ENCODE peak calls at places on chromosome 4, in six cellular contexts. G is K562, W is GM23338, R is endothelial cell of umbilical vein, C is HCT116, U is GM12878. D is an unnamed sample.

GRCh38 chr4:3413675-3414420 is 27.9 kb upstream of the HGFAC start:
- DNase-seq in W (no peak), C (no peak), G (no peak), U (no peak), R (no peak), D (peak)

GRCh38 chr4:148901075-148901705 is 459.0 kb upstream of the NR3C2 start:
- DNase-seq in U (no peak), W (peak), G (no peak), C (no peak), R (no peak), D (no peak)

GRCh38 chr4:125505637-125506036 is 190.9 kb downstream of the FAT4 start:
- DNase-seq in R (no peak), W (no peak), U (no peak), C (no peak), G (no peak), D (no peak)

GRCh38 chr4:15836362-15836761 is 58.2 kb downstream of the CD38 start:
- DNase-seq in U (no peak), R (no peak), C (peak), W (no peak), G (no peak), D (no peak)

GRCh38 chr4:40334591-40335507 is at the start of gene CHRNA9:
- DNase-seq in R (no peak), G (no peak), W (peak), C (no peak), U (no peak), D (no peak)

GRCh38 chr4:150888625-150889024 is 126.5 kb downstream of the LRBA start:
- DNase-seq in W (no peak), R (no peak), U (no peak), G (no peak), C (no peak), D (no peak)

GRCh38 chr4:185634066-185634652 is 98.9 kb upstream of the PDLIM3 start:
- DNase-seq in C (peak), U (no peak), R (no peak), G (peak), W (peak), D (no peak)

GRCh38 chr4:145481164-145481941 is at the start of gene SMAD1:
- DNase-seq in C (peak), U (no peak), R (peak), W (peak), G (peak), D (peak)

GRCh38 chr4:139593091-139593564 is 37.1 kb upstream of the SETD7 start:
- DNase-seq in W (peak), R (peak), C (no peak), U (no peak), G (no peak), D (no peak)

GRCh38 chr4:82643994-82644730 is 82.4 kb upstream of the TMEM150C start:
- DNase-seq in G (no peak), C (no peak), U (no peak), W (no peak), R (no peak), D (no peak)

GRCh38 chr4:121155893-121156292 is 8.2 kb downstream of the TNIP3 start:
- DNase-seq in W (no peak), R (peak), C (no peak), U (no peak), G (peak), D (no peak)

GRCh38 chr4:128130621-128131020 is 69.5 kb downstream of the LARP1B start:
- DNase-seq in W (no peak), C (no peak), U (no peak), G (no peak), R (peak), D (no peak)

GRCh38 chr4:165626316-165626715 is 246.7 kb upstream of the TLL1 start:
- DNase-seq in G (no peak), R (peak), U (no peak), C (no peak), W (no peak), D (no peak)

GRCh38 chr4:112752061-112752460 is 115.1 kb downstream of the LARP7 start:
- DNase-seq in U (no peak), W (no peak), R (no peak), C (no peak), G (no peak), D (no peak)

GRCh38 chr4:73275318-73275654 is 16.7 kb upstream of the ANKRD17 start:
- DNase-seq in G (no peak), W (no peak), C (no peak), R (no peak), U (no peak), D (no peak)

GRCh38 chr4:112060212-112060611 is 85.0 kb upstream of the FAM241A start:
- DNase-seq in G (peak), W (peak), R (peak), C (peak), U (no peak), D (no peak)

GRCh38 chr4:98522603-98523395 is 135.6 kb downstream of the TSPAN5 start:
- DNase-seq in G (no peak), U (no peak), R (peak), C (peak), W (no peak), D (no peak)

GRCh38 chr4:163157157-163157556 is 9.5 kb downstream of the NAF1 start:
- DNase-seq in G (no peak), R (no peak), C (no peak), U (no peak), W (no peak), D (no peak)

GRCh38 chr4:16852168-16852567 is 46.3 kb downstream of the LDB2 start:
- DNase-seq in R (peak), C (no peak), U (no peak), G (no peak), W (no peak), D (no peak)

GRCh38 chr4:18850763-18851331 is 829.3 kb upstream of the LCORL start:
- DNase-seq in U (no peak), G (no peak), R (no peak), W (no peak), C (no peak), D (no peak)

GRCh38 chr4:161438096-161438495 is 725.7 kb downstream of the FSTL5 start:
- DNase-seq in C (no peak), R (no peak), U (no peak), W (no peak), G (no peak), D (no peak)
- TF ChIP-seq POLR2AphosphoS5 in C (no peak), R (no peak), U (no peak), W (no peak), G (no peak), D (no peak)

GRCh38 chr4:159221280-159221679 is 118.4 kb downstream of the RAPGEF2 start:
- DNase-seq in R (no peak), U (no peak), G (no peak), C (no peak), W (no peak), D (no peak)

GRCh38 chr4:159220353-159220752 is 117.5 kb downstream of the RAPGEF2 start:
- DNase-seq in G (no peak), U (no peak), W (no peak), R (no peak), C (no peak), D (no peak)

GRCh38 chr4:159219862-159220261 is 117.0 kb downstream of the RAPGEF2 start:
- DNase-seq in U (no peak), G (no peak), R (no peak), W (no peak), C (no peak), D (no peak)

GRCh38 chr4:159224412-159224811 is 121.5 kb downstream of the RAPGEF2 start:
- DNase-seq in W (peak), R (no peak), C (no peak), U (no peak), G (no peak), D (no peak)

GRCh38 chr4:159222158-159222557 is 119.3 kb downstream of the RAPGEF2 start:
- DNase-seq in R (no peak), U (no peak), C (no peak), W (no peak), G (no peak), D (no peak)
- TF ChIP-seq CTCF in R (no peak), U (no peak), C (no peak), W (no peak), G (no peak), D (no peak)

DNA sequence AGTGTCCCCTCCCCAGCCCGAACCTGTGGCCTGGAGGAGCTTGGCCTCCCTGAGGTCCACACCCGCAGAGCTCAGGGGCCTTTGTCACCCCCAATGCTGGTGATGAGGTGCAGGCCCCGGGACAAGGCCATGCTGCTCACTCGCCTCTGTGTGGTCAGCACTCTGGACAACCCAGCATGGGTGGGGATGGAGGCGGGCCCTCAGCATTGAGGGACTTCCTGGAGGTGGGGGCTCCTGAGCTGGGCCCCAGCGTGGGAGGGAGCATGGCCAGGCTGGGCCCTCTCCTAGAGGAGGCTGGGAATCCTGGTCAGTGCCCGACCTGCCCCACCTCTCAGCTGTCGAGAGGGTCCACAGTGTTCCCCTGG is 30.6 kb downstream of the TACC3 start:
- DNase-seq in R (no peak), U (no peak), G (peak), C (no peak), W (no peak), D (no peak)
- TF ChIP-seq POLR2AphosphoS5 in R (no peak), U (no peak), G (no peak), C (no peak), W (no peak), D (no peak)

GRCh38 chr4:26462874-26463273 is 27.4 kb downstream of the CCKAR start:
- DNase-seq in W (no peak), G (no peak), R (no peak), C (no peak), U (no peak), D (no peak)
- TF ChIP-seq CTCF in W (no peak), G (no peak), R (no peak), C (no peak), U (no peak), D (no peak)